ENCODE peak calls at places on chromosome 12, in six cellular contexts. X, Q, G, C, H and A are unnamed samples.

GRCh38 chr12:89950421-89950820 is 241.8 kb upstream of the ATP2B1 start:
- DNase-seq in X (no peak), Q (no peak), G (no peak), C (no peak), H (no peak), A (no peak)

GRCh38 chr12:68455676-68456345 is 123.6 kb upstream of the MDM1 start:
- DNase-seq in X (no peak), Q (no peak), G (no peak), C (no peak), H (peak), A (no peak)

GRCh38 chr12:75483411-75483810 is 2.9 kb downstream of the GLIPR1 start:
- DNase-seq in X (no peak), Q (no peak), G (peak), C (no peak), H (no peak), A (no peak)

GRCh38 chr12:129877383-129877782 is 26.4 kb downstream of the TMEM132D start:
- DNase-seq in X (no peak), Q (no peak), G (no peak), C (no peak), H (no peak), A (no peak)

GRCh38 chr12:93363854-93364297 is 13.8 kb upstream of the NUDT4 start:
- DNase-seq in X (no peak), Q (no peak), G (no peak), C (no peak), H (no peak), A (no peak)

GRCh38 chr12:8628731-8629130 is 16.1 kb upstream of the AICDA start:
- DNase-seq in X (no peak), Q (no peak), G (no peak), C (no peak), H (no peak), A (no peak)

GRCh38 chr12:131386781-131387180 is 324.1 kb upstream of the SFSWAP start:
- DNase-seq in X (no peak), Q (no peak), G (no peak), C (no peak), H (no peak), A (no peak)

GRCh38 chr12:83224012-83224411 is 537.3 kb downstream of the TMTC2 start:
- DNase-seq in X (no peak), Q (no peak), G (no peak), C (no peak), H (no peak), A (no peak)

GRCh38 chr12:18250313-18250916 is 10.9 kb upstream of the PIK3C2G start:
- DNase-seq in X (no peak), Q (peak), G (no peak), C (no peak), H (peak), A (peak)

GRCh38 chr12:51864701-51865469 is 16.4 kb upstream of the FIGNL2 start:
- DNase-seq in X (no peak), Q (no peak), G (no peak), C (no peak), H (no peak), A (no peak)

GRCh38 chr12:25051171-25051570 is 102.3 kb upstream of the BCAT1 start:
- DNase-seq in X (no peak), Q (no peak), G (no peak), C (no peak), H (no peak), A (no peak)

GRCh38 chr12:6195665-6196535 is 4.3 kb upstream of the CD9 start:
- DNase-seq in X (peak), Q (peak), G (peak), C (peak), H (peak), A (peak)

GRCh38 chr12:38905480-38906351 is at the start of gene CPNE8:
- DNase-seq in X (peak), Q (peak), G (peak), C (peak), H (no peak), A (no peak)

GRCh38 chr12:56878010-56878339 is 56.2 kb downstream of the SDR9C7 start:
- DNase-seq in X (no peak), Q (no peak), G (no peak), C (no peak), H (no peak), A (no peak)

GRCh38 chr12:53695148-53696138 is 19.6 kb upstream of the ATP5MC2 start:
- DNase-seq in X (no peak), Q (no peak), G (no peak), C (no peak), H (peak), A (peak)